ENCODE peak calls at places on chromosomes 7 and 10, in nine cellular contexts. P is ascending aorta; N is right cardiac atrium; S is stomach; B is CD4-positive, alpha-beta T cell; U is fibroblast of lung; F is astrocyte; A is HCT116; X is ovary. Z is an unnamed sample.

GRCh38 chr10:112949875-112950507 is at the start of gene TCF7L2:
- DNase-seq in P (peak), N (peak), S (peak), B (peak), U (peak), F (peak), A (peak), X (peak), Z (peak)

GRCh38 chr10:4013651-4014085 is 228.7 kb upstream of the KLF6 start:
- DNase-seq in P (no peak), N (peak), S (no peak), B (no peak), U (no peak), F (no peak), A (no peak), X (no peak), Z (no peak)

GRCh38 chr10:30783939-30784500 is 154.5 kb upstream of the LYZL2 start:
- DNase-seq in P (peak), N (peak), S (peak), B (peak), U (peak), F (peak), A (peak), X (peak), Z (peak)

GRCh38 chr7:148486937-148487336 is 103.6 kb upstream of the C7orf33 start:
- DNase-seq in P (no peak), N (no peak), S (no peak), B (no peak), U (no peak), F (no peak), A (no peak), X (no peak), Z (no peak)

GRCh38 chr7:157472311-157473050 is 135.7 kb downstream of the DNAJB6 start:
- DNase-seq in P (peak), N (no peak), S (peak), B (no peak), U (peak), F (no peak), A (no peak), X (no peak), Z (no peak)

GRCh38 chr7:11341285-11341944 is 367.7 kb downstream of the PHF14 start:
- DNase-seq in P (no peak), N (no peak), S (no peak), B (no peak), U (peak), F (no peak), A (peak), X (peak), Z (no peak)

GRCh38 chr10:7409732-7410168 is 1.1 kb downstream of the SFMBT2 start:
- DNase-seq in P (no peak), N (no peak), S (no peak), B (no peak), U (peak), F (no peak), A (no peak), X (peak), Z (no peak)

GRCh38 chr10:120735773-120736371 is 115.3 kb upstream of the WDR11 start:
- DNase-seq in P (no peak), N (no peak), S (no peak), B (no peak), U (peak), F (no peak), A (peak), X (no peak), Z (no peak)

GRCh38 chr10:42866115-42866995 is 83.8 kb downstream of the BMS1 start:
- DNase-seq in P (no peak), N (peak), S (peak), B (peak), U (peak), F (peak), A (peak), X (peak), Z (no peak)

GRCh38 chr10:11865561-11865960 is 42.4 kb downstream of the PROSER2 start:
- DNase-seq in P (no peak), N (no peak), S (no peak), B (no peak), U (no peak), F (no peak), A (no peak), X (no peak), Z (no peak)

GRCh38 chr7:16925609-16926008 is 43.8 kb upstream of the AGR3 start:
- DNase-seq in P (no peak), N (no peak), S (no peak), B (no peak), U (no peak), F (no peak), A (no peak), X (no peak), Z (no peak)

GRCh38 chr7:31776616-31777015 is 89.6 kb downstream of the PPP1R17 start:
- DNase-seq in P (no peak), N (no peak), S (no peak), B (no peak), U (peak), F (peak), A (no peak), X (no peak), Z (no peak)

GRCh38 chr10:88931548-88931947 is 21.0 kb downstream of the ACTA2 start:
- DNase-seq in P (no peak), N (no peak), S (no peak), B (no peak), U (no peak), F (peak), A (no peak), X (no peak), Z (no peak)

GRCh38 chr7:6127129-6127490 is 95.9 kb downstream of the ANKRD61 start:
- DNase-seq in P (no peak), N (no peak), S (no peak), B (no peak), U (no peak), F (no peak), A (no peak), X (no peak), Z (no peak)

GRCh38 chr10:60270426-60270825 is 119.2 kb downstream of the ANK3 start:
- DNase-seq in P (no peak), N (no peak), S (no peak), B (no peak), U (no peak), F (peak), A (no peak), X (no peak), Z (no peak)

GRCh38 chr7:13800694-13801448 is 188.6 kb downstream of the ETV1 start:
- DNase-seq in P (no peak), N (no peak), S (peak), B (no peak), U (peak), F (peak), A (no peak), X (no peak), Z (no peak)

GRCh38 chr7:13803134-13803533 is 186.3 kb downstream of the ETV1 start:
- DNase-seq in P (no peak), N (no peak), S (no peak), B (no peak), U (no peak), F (no peak), A (no peak), X (no peak), Z (no peak)

GRCh38 chr7:13802651-13803050 is 186.8 kb downstream of the ETV1 start:
- DNase-seq in P (no peak), N (no peak), S (no peak), B (no peak), U (no peak), F (no peak), A (no peak), X (no peak), Z (no peak)

GRCh38 chr7:13797545-13797944 is 191.9 kb downstream of the ETV1 start:
- DNase-seq in P (no peak), N (no peak), S (no peak), B (no peak), U (no peak), F (no peak), A (no peak), X (no peak), Z (no peak)

DNA sequence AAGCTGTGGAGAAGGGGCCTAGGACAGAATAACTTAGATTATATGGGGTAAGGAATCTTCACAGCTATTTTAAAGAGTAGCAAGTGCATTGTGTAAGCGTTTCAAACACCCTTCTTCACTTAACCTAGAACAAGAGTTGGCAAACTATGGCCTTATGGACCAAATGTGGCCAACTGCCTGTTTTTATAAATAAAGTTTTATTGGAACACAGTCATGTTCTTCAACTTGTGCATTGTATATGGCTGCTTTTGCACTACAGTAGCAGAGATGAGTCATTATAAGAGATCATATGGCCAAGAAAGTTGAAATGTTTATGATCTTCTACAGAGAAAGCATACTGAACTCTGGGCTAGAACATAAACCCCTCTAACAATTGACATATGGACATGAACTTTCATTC is 187.8 kb downstream of the ETV1 start:
- DNase-seq in P (no peak), N (no peak), S (no peak), B (no peak), U (peak), F (no peak), A (no peak), X (no peak), Z (no peak)
- H3K27ac ChIP-seq in P (no peak), N (no peak), S (no peak), B (no peak), U (no peak), F (peak), A (no peak), X (no peak), Z (no peak)

GRCh38 chr7:41135511-41135910 is 567.4 kb downstream of the INHBA start:
- DNase-seq in P (no peak), N (peak), S (no peak), B (no peak), U (no peak), F (no peak), A (no peak), X (no peak), Z (no peak)

GRCh38 chr7:41136551-41136950 is 566.3 kb downstream of the INHBA start:
- DNase-seq in P (no peak), N (peak), S (no peak), B (no peak), U (no peak), F (no peak), A (no peak), X (no peak), Z (no peak)

GRCh38 chr7:41133700-41134099 is 569.2 kb downstream of the INHBA start:
- DNase-seq in P (no peak), N (peak), S (no peak), B (no peak), U (no peak), F (no peak), A (no peak), X (no peak), Z (no peak)

GRCh38 chr7:41134242-41134872 is 568.5 kb downstream of the INHBA start:
- DNase-seq in P (no peak), N (no peak), S (no peak), B (no peak), U (peak), F (peak), A (no peak), X (no peak), Z (no peak)

DNA sequence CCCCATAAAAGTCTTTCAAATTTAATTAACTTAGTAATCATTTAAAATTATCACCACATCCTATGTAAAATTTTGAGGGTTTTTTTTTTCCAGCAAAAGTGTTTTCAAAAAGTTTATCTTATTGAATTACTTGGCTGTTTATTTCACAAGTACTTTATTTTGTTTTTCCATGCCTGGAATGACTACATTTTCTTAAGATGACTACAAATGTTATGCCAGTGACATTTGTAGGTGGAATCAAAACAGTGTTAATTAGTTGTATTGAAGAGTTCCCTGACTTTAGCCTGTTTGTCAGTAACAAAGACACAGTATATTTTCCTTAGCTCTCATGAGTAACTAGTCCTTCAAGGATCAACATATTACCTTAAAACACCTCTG is 568.0 kb downstream of the INHBA start:
- DNase-seq in P (no peak), N (no peak), S (no peak), B (no peak), U (no peak), F (no peak), A (no peak), X (no peak), Z (no peak)
- H3K27ac ChIP-seq in P (no peak), N (no peak), S (no peak), B (no peak), U (no peak), F (no peak), A (no peak), X (no peak), Z (no peak)

GRCh38 chr10:62817120-62817762 is 1.1 kb upstream of the EGR2 start:
- DNase-seq in P (peak), N (peak), S (no peak), B (peak), U (no peak), F (peak), A (no peak), X (peak), Z (no peak)
- H3K27ac ChIP-seq in P (peak), N (peak), S (peak), B (peak), U (no peak), F (peak), A (peak), X (peak), Z (no peak)

DNA sequence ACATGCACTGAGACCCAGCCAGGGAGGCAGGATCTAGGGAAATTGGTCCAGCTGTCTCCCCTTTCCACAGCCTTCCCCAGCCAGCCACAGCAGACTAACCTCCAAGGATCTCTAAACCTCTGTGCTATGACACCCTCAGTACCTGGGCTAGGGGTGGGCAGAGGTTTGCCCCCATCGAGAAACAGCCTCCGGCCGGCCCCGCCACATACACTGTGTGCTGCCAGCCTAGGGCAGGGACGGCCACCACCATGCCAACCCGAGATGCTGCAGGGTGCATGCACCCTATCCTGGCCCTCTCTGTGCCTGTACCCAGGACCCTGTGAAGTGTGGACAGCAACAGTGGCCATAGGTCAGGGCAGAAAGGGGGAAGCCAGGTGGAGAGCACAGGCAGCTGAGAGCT is 58.1 kb downstream of the PARP12 start:
- DNase-seq in P (no peak), N (no peak), S (no peak), B (no peak), U (no peak), F (no peak), A (no peak), X (no peak), Z (no peak)
- H3K27ac ChIP-seq in P (no peak), N (no peak), S (no peak), B (no peak), U (no peak), F (no peak), A (no peak), X (no peak), Z (no peak)

DNA sequence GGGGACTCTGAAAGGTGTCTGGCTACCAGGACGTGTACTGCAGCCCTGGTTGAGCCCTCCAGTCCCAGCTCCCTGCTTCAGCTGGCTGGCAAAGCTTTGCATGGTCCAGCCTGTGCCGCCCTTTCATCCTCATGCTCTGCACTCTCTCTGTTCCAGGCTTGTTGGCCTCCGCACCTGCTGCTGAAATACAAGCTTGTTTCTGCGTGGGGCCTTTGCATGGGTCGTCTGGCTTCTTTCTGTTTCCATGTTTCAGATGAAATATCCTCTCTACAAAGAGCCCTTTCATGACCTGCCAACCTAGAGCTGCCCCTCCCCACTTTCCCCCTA is 45.9 kb downstream of the TSPAN15 start:
- DNase-seq in P (no peak), N (no peak), S (peak), B (no peak), U (no peak), F (no peak), A (no peak), X (no peak), Z (no peak)
- H3K27ac ChIP-seq in P (no peak), N (no peak), S (no peak), B (no peak), U (no peak), F (no peak), A (no peak), X (no peak), Z (no peak)

GRCh38 chr10:14382531-14382930 is 51.8 kb upstream of the FRMD4A start:
- DNase-seq in P (no peak), N (no peak), S (no peak), B (no peak), U (no peak), F (no peak), A (no peak), X (no peak), Z (no peak)
- H3K27ac ChIP-seq in P (no peak), N (no peak), S (no peak), B (no peak), U (no peak), F (peak), A (no peak), X (no peak), Z (no peak)